ENCODE peak calls at places on chromosomes 11 and 22, in five cellular contexts. One of them, this sample, is unnamed.

GRCh38 chr11:3135491-3136440 is 29.3 kb downstream of the OSBPL5 start:
- DNase-seq in left ventricle myocardium inferior: peak; percentile 43
- DNase-seq in endothelial cell: no peak
- DNase-seq in body of pancreas: peak; percentile 13
- DNase-seq in ovary: no peak
- DNase-seq in this sample: peak; percentile 10

GRCh38 chr22:20571531-20572007 is 64.2 kb downstream of the MED15 start:
- DNase-seq in ovary: no peak
- DNase-seq in left ventricle myocardium inferior: peak; percentile 37
- DNase-seq in endothelial cell: peak; percentile 66
- DNase-seq in body of pancreas: peak; percentile 35
- DNase-seq in this sample: peak; percentile 75

GRCh38 chr11:2524446-2525165 is 79.8 kb downstream of the KCNQ1 start:
- DNase-seq in body of pancreas: peak; percentile 10
- DNase-seq in endothelial cell: peak; percentile 2
- DNase-seq in ovary: peak; percentile 8
- DNase-seq in left ventricle myocardium inferior: no peak
- DNase-seq in this sample: no peak

GRCh38 chr11:116112031-116112935 is 608.1 kb upstream of the CADM1 start:
- DNase-seq in left ventricle myocardium inferior: no peak
- DNase-seq in body of pancreas: no peak
- DNase-seq in endothelial cell: no peak
- DNase-seq in ovary: no peak
- DNase-seq in this sample: no peak

GRCh38 chr11:77127969-77128691 is at the start of gene MYO7A:
- DNase-seq in body of pancreas: peak; percentile 89
- DNase-seq in endothelial cell: peak; percentile 33
- DNase-seq in left ventricle myocardium inferior: peak; percentile 70
- DNase-seq in ovary: peak; percentile 73
- DNase-seq in this sample: no peak

GRCh38 chr22:21621025-21621424 is 8.8 kb downstream of the YDJC start:
- DNase-seq in ovary: no peak
- DNase-seq in body of pancreas: no peak
- DNase-seq in left ventricle myocardium inferior: no peak
- DNase-seq in endothelial cell: no peak
- DNase-seq in this sample: no peak

GRCh38 chr22:38578505-38578904 is 8.5 kb upstream of the DMC1 start:
- DNase-seq in endothelial cell: no peak
- DNase-seq in body of pancreas: no peak
- DNase-seq in left ventricle myocardium inferior: no peak
- DNase-seq in ovary: no peak
- DNase-seq in this sample: no peak

GRCh38 chr11:112554586-112554985 is 293.9 kb upstream of the PLET1 start:
- DNase-seq in ovary: no peak
- DNase-seq in endothelial cell: no peak
- DNase-seq in left ventricle myocardium inferior: no peak
- DNase-seq in body of pancreas: no peak
- DNase-seq in this sample: no peak

GRCh38 chr11:43268161-43268560 is 43.6 kb upstream of the API5 start:
- DNase-seq in left ventricle myocardium inferior: peak; percentile 61
- DNase-seq in body of pancreas: peak; percentile 61
- DNase-seq in ovary: no peak
- DNase-seq in endothelial cell: no peak
- DNase-seq in this sample: no peak

GRCh38 chr11:57274904-57275498 is 38.0 kb upstream of the APLNR start:
- DNase-seq in body of pancreas: no peak
- DNase-seq in left ventricle myocardium inferior: no peak
- DNase-seq in endothelial cell: no peak
- DNase-seq in ovary: no peak
- DNase-seq in this sample: no peak

GRCh38 chr11:130068986-130069683 is 559 bp upstream of the APLP2 start:
- DNase-seq in ovary: peak; percentile 87
- DNase-seq in endothelial cell: peak; percentile 47
- DNase-seq in body of pancreas: peak; percentile 73
- DNase-seq in left ventricle myocardium inferior: peak; percentile 85
- DNase-seq in this sample: peak; percentile 45
- TF ChIP-seq CTCF in ovary: peak; percentile 7
- TF ChIP-seq CTCF in endothelial cell: no peak
- TF ChIP-seq CTCF in body of pancreas: no peak
- TF ChIP-seq CTCF in left ventricle myocardium inferior: peak; percentile 39
- TF ChIP-seq CTCF in this sample: no peak

DNA sequence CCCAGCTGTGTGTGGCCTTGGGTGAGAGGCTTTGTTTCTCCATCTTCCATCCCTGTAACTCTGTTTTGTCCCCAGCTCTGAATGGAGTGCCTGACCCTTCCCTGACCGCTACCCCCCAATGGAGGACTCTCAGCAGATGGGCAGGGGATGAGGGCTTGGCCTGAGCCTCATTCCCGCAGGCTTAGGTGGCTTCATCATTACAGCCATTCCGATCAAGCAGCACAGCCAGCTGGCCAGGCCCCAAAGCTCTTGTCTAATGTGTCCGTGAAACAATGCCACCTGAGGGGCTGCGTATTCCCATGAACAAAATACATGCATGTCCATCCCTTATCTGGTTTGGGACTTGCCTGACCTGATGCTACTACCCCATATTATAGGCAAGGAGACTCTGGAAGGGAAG is 3.9 kb upstream of the CDC42EP2 start:
- DNase-seq in ovary: no peak
- DNase-seq in body of pancreas: no peak
- DNase-seq in left ventricle myocardium inferior: peak; percentile 36
- DNase-seq in endothelial cell: no peak
- DNase-seq in this sample: no peak
- TF ChIP-seq CTCF in ovary: no peak
- TF ChIP-seq CTCF in body of pancreas: no peak
- TF ChIP-seq CTCF in left ventricle myocardium inferior: no peak
- TF ChIP-seq CTCF in endothelial cell: no peak
- TF ChIP-seq CTCF in this sample: no peak

GRCh38 chr11:66271816-66272215 is 3.4 kb downstream of the RAB1B start:
- DNase-seq in endothelial cell: no peak
- DNase-seq in left ventricle myocardium inferior: no peak
- DNase-seq in body of pancreas: no peak
- DNase-seq in ovary: no peak
- DNase-seq in this sample: no peak

GRCh38 chr11:66268210-66268952 is at the start of gene RAB1B:
- DNase-seq in left ventricle myocardium inferior: peak; percentile 100
- DNase-seq in ovary: peak; percentile 100
- DNase-seq in body of pancreas: peak; percentile 100
- DNase-seq in endothelial cell: peak; percentile 100
- DNase-seq in this sample: peak; percentile 100

GRCh38 chr11:66267039-66267378 is 1.4 kb upstream of the RAB1B start:
- DNase-seq in body of pancreas: no peak
- DNase-seq in left ventricle myocardium inferior: no peak
- DNase-seq in endothelial cell: no peak
- DNase-seq in ovary: no peak
- DNase-seq in this sample: no peak

GRCh38 chr11:66267379-66268209 is 845 bp upstream of the RAB1B start:
- DNase-seq in body of pancreas: peak; percentile 86
- DNase-seq in endothelial cell: peak; percentile 94
- DNase-seq in ovary: peak; percentile 91
- DNase-seq in left ventricle myocardium inferior: peak; percentile 93
- DNase-seq in this sample: peak; percentile 93

DNA sequence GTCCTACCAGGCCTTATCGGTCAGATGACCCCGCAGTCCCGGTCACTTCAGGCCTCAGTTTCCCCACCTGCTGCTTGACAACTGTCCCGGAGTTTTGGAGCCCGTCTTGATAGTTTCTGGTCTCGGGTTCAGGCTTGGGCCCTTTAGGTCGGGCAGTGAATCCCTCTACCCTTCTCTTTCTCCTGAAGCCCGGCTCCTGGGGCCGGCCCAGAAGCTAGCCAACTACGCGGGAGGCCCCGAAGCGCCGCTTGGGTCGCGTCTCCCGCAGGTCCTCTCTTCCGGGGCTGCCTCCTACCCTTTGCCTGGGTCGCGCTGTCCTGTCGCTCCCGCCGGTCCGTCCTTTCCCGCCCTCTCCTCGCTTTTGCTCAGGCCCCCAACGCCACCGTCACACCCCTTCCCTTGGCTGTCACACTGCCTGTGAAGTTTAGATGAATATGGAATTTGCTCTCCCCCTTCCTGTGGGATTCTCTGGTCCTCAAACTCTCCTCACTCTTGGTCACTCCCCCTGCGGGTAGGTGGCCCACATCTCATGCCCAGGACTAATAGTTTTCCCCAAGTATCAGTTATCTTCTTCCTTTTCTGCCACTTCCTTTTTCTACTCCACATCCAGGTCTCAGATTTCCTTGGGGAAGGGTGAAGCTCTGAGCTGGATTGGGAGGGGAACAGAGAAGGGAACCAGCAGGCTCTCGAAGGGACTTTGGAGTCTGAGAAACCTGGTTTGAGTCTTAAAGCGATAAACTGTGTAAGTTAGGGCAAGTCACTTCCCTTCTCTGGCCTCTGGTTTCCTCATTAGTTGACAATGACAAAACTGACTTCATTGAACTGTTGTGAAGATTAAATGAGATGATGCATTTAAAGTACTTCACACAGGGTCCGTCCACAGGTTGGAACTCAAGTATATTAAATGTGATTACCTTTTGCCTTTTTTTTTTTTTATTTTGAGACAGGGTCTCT is 791 bp downstream of the RAB1B start:
- DNase-seq in ovary: no peak
- DNase-seq in left ventricle myocardium inferior: no peak
- DNase-seq in endothelial cell: no peak
- DNase-seq in body of pancreas: peak; percentile 33
- DNase-seq in this sample: peak; percentile 27
- TF ChIP-seq CTCF in ovary: no peak
- TF ChIP-seq CTCF in left ventricle myocardium inferior: peak; percentile 26
- TF ChIP-seq CTCF in endothelial cell: peak; percentile 41
- TF ChIP-seq CTCF in body of pancreas: no peak
- TF ChIP-seq CTCF in this sample: peak; percentile 22

GRCh38 chr11:61671527-61671926 is 8.7 kb upstream of the DAGLA start:
- DNase-seq in left ventricle myocardium inferior: no peak
- DNase-seq in ovary: no peak
- DNase-seq in endothelial cell: peak; percentile 39
- DNase-seq in body of pancreas: peak; percentile 88
- DNase-seq in this sample: no peak
- TF ChIP-seq CTCF in left ventricle myocardium inferior: peak; percentile 40
- TF ChIP-seq CTCF in ovary: no peak
- TF ChIP-seq CTCF in endothelial cell: peak; percentile 44
- TF ChIP-seq CTCF in body of pancreas: peak; percentile 46
- TF ChIP-seq CTCF in this sample: no peak

GRCh38 chr22:30946354-30946753 is 22.2 kb downstream of the MORC2 start:
- DNase-seq in left ventricle myocardium inferior: no peak
- DNase-seq in ovary: no peak
- DNase-seq in body of pancreas: no peak
- DNase-seq in endothelial cell: no peak
- DNase-seq in this sample: no peak

GRCh38 chr22:30947163-30947820 is 21.3 kb downstream of the MORC2 start:
- DNase-seq in left ventricle myocardium inferior: peak; percentile 31
- DNase-seq in endothelial cell: peak; percentile 59
- DNase-seq in ovary: no peak
- DNase-seq in body of pancreas: no peak
- DNase-seq in this sample: no peak

GRCh38 chr22:30948930-30949342 is 19.6 kb downstream of the MORC2 start:
- DNase-seq in ovary: no peak
- DNase-seq in endothelial cell: no peak
- DNase-seq in left ventricle myocardium inferior: no peak
- DNase-seq in body of pancreas: no peak
- DNase-seq in this sample: no peak

GRCh38 chr22:30947821-30948454 is 20.6 kb downstream of the MORC2 start:
- DNase-seq in ovary: no peak
- DNase-seq in body of pancreas: no peak
- DNase-seq in left ventricle myocardium inferior: no peak
- DNase-seq in endothelial cell: no peak
- DNase-seq in this sample: no peak

GRCh38 chr22:30949934-30950660 is 18.5 kb downstream of the MORC2 start:
- DNase-seq in body of pancreas: no peak
- DNase-seq in ovary: no peak
- DNase-seq in left ventricle myocardium inferior: no peak
- DNase-seq in endothelial cell: no peak
- DNase-seq in this sample: no peak
- TF ChIP-seq CTCF in body of pancreas: no peak
- TF ChIP-seq CTCF in ovary: no peak
- TF ChIP-seq CTCF in left ventricle myocardium inferior: no peak
- TF ChIP-seq CTCF in endothelial cell: no peak
- TF ChIP-seq CTCF in this sample: no peak